ENCODE peak calls at places on chromosomes 1 and 21, in ten cellular contexts. R, L, I, D, G, X, A, Z, B and H are unnamed samples.

GRCh38 chr1:7225711-7226505 is 440.7 kb downstream of the CAMTA1 start:
- DNase-seq in R (no peak), X (no peak), L (no peak), I (no peak), G (no peak), Z (no peak), B (no peak), A (no peak), D (no peak), H (no peak)

GRCh38 chr1:156667968-156668709 is 9.1 kb downstream of the NES start:
- DNase-seq in Z (no peak), X (peak), A (no peak), D (no peak), L (no peak), R (no peak), B (no peak), G (no peak), I (no peak), H (no peak)

GRCh38 chr1:6113745-6114144 is 66.4 kb downstream of the CHD5 start:
- DNase-seq in X (no peak), I (no peak), R (no peak), D (no peak), Z (no peak), B (no peak), A (no peak), G (no peak), L (no peak), H (no peak)

GRCh38 chr1:61406467-61406866 is 318.5 kb downstream of the TM2D1 start:
- DNase-seq in B (no peak), I (no peak), A (no peak), Z (no peak), D (no peak), L (no peak), R (no peak), X (no peak), G (no peak), H (no peak)

GRCh38 chr1:44511769-44512168 is 106.7 kb downstream of the RNF220 start:
- DNase-seq in D (no peak), I (no peak), L (no peak), B (no peak), A (no peak), G (no peak), Z (no peak), X (no peak), R (no peak), H (no peak)

GRCh38 chr1:34852677-34853217 is 6.8 kb downstream of the SMIM12 start:
- DNase-seq in R (peak), B (peak), L (peak), Z (peak), X (peak), A (peak), G (peak), D (peak), I (peak), H (peak)

GRCh38 chr1:6521502-6521901 is 30.0 kb upstream of the PLEKHG5 start:
- DNase-seq in X (no peak), B (no peak), G (no peak), D (no peak), A (no peak), Z (no peak), R (no peak), I (no peak), L (no peak), H (no peak)

GRCh38 chr1:109295712-109296415 is 10.9 kb downstream of the MYBPHL start:
- DNase-seq in B (no peak), Z (no peak), R (no peak), G (no peak), A (no peak), D (no peak), I (no peak), L (no peak), X (no peak), H (no peak)

GRCh38 chr21:36422279-36423098 is 37.3 kb downstream of the CHAF1B start:
- DNase-seq in A (peak), Z (peak), L (no peak), R (peak), D (peak), X (peak), B (no peak), G (no peak), I (peak), H (no peak)